ENCODE peak calls at places on chromosomes 5 and 9, in ten cellular contexts. L is stimulated activated naive CD4-positive, alpha-beta T cell; W is activated naive CD8-positive, alpha-beta T cell treated with anti-CD3 and anti-CD28 coated beads, Interleukin-2, amount 10 ng/mL, durations not matched to agents 7 days and 5 days; J is bronchial epithelial cell; H is right lobe of liver; N is brain microvascular endothelial cell; V is substantia nigra; B is nucleus accumbens; R is Daoy; U is amniotic stem cell. P is an unnamed sample.

GRCh38 chr5:149133795-149134777 is 7.2 kb upstream of the ABLIM3 start:
- DNase-seq in R (peak; percentile 90), B (no peak), N (peak; percentile 82), V (no peak), J (peak; percentile 94), U (peak; percentile 56), W (no peak), H (peak; percentile 85), L (no peak), P (no peak)

GRCh38 chr5:81787843-81788242 is 36.9 kb upstream of the SSBP2 start:
- DNase-seq in B (no peak), L (no peak), R (no peak), H (no peak), W (no peak), J (peak; percentile 72), N (peak; percentile 55), U (no peak), V (peak; percentile 48), P (peak; percentile 28)

GRCh38 chr5:151651997-151652645 is 34.6 kb downstream of the SPARC start:
- DNase-seq in L (peak; percentile 72), W (peak; percentile 71), R (peak; percentile 83), N (peak; percentile 81), U (peak; percentile 58), B (peak; percentile 70), V (peak; percentile 78), H (peak; percentile 77), J (peak; percentile 77), P (peak; percentile 75)

GRCh38 chr5:173662896-173663809 is 46.7 kb upstream of the BOD1 start:
- DNase-seq in L (no peak), U (no peak), H (no peak), B (no peak), R (no peak), W (no peak), J (peak; percentile 12), N (no peak), V (no peak), P (no peak)

GRCh38 chr5:157446077-157446930 is 13.7 kb upstream of the NIPAL4 start:
- DNase-seq in V (no peak), L (no peak), H (no peak), J (no peak), N (no peak), W (no peak), B (no peak), R (no peak), U (no peak), P (no peak)

GRCh38 chr5:53478411-53479044 is 1.9 kb upstream of the FST start:
- DNase-seq in B (no peak), J (peak; percentile 71), R (peak; percentile 23), N (peak; percentile 28), L (peak; percentile 4), H (peak; percentile 58), V (no peak), U (peak; percentile 34), W (peak; percentile 38), P (no peak)

GRCh38 chr9:16869961-16870605 is 387 bp downstream of the BNC2 start:
- DNase-seq in W (no peak), U (no peak), V (no peak), H (no peak), L (no peak), R (peak; percentile 15), N (no peak), B (no peak), J (no peak), P (no peak)

GRCh38 chr9:136087741-136088480 is 7.2 kb downstream of the NACC2 start:
- DNase-seq in U (no peak), N (no peak), V (no peak), H (peak; percentile 42), L (no peak), W (peak; percentile 25), R (no peak), J (no peak), B (no peak), P (no peak)

GRCh38 chr9:1018121-1018520 is 32.0 kb upstream of the DMRT2 start:
- DNase-seq in U (no peak), V (no peak), R (peak; percentile 66), W (no peak), B (no peak), L (no peak), H (no peak), J (peak; percentile 48), N (no peak), P (no peak)

GRCh38 chr9:73166453-73166852 is 14.8 kb downstream of the ANXA1 start:
- DNase-seq in B (no peak), W (no peak), N (no peak), L (no peak), V (no peak), H (no peak), R (no peak), J (peak; percentile 30), U (no peak), P (no peak)

GRCh38 chr5:132667761-132668705 is 5.8 kb upstream of the IL4 start:
- DNase-seq in N (no peak), W (no peak), U (no peak), L (no peak), B (no peak), R (no peak), H (no peak), J (no peak), V (no peak), P (no peak)

GRCh38 chr9:4214506-4214905 is 85.4 kb downstream of the GLIS3 start:
- DNase-seq in R (no peak), L (no peak), B (no peak), W (no peak), U (no peak), V (no peak), N (no peak), J (no peak), H (no peak), P (no peak)

GRCh38 chr5:56440871-56441740 is 208.0 kb upstream of the ANKRD55 start:
- DNase-seq in B (no peak), J (peak; percentile 95), R (peak; percentile 29), H (no peak), U (no peak), N (peak; percentile 68), W (no peak), V (no peak), L (no peak), P (no peak)

GRCh38 chr5:14173419-14174234 is 30.5 kb downstream of the TRIO start:
- DNase-seq in W (no peak), J (no peak), H (no peak), V (no peak), R (no peak), N (no peak), L (no peak), B (no peak), U (no peak), P (no peak)

GRCh38 chr5:122907238-122907637 is 61.8 kb downstream of the SNX24 start:
- DNase-seq in V (no peak), H (no peak), J (peak; percentile 68), W (no peak), U (no peak), L (no peak), R (peak; percentile 82), B (no peak), N (peak; percentile 24), P (no peak)